ENCODE peak calls at places on chromosomes 2 and 18, in ten cellular contexts. B, V, Q, Z, J, O, T, A, C and D are unnamed samples.
A peak's percentile ranks its signal among the peaks of the same experiment; 100 is the strongest.

GRCh38 chr18:5895300-5895885 is at the start of gene TMEM200C:
- DNase-seq in A (peak; percentile 21), T (no peak), Z (no peak), O (no peak), Q (no peak), V (no peak), J (no peak), B (no peak), C (no peak), D (no peak)

GRCh38 chr2:149387411-149387810 is 57.0 kb downstream of the LYPD6 start:
- DNase-seq in O (no peak), A (no peak), C (peak; percentile 15), J (no peak), Z (no peak), T (no peak), B (no peak), V (no peak), Q (no peak), D (no peak)

GRCh38 chr2:16105178-16105663 is 164.9 kb downstream of the MYCN start:
- DNase-seq in V (no peak), C (no peak), J (no peak), A (no peak), O (no peak), T (no peak), Q (no peak), Z (no peak), B (no peak), D (no peak)

GRCh38 chr2:41990688-41991087 is 57.1 kb upstream of the PKDCC start:
- DNase-seq in O (no peak), C (peak; percentile 68), Q (no peak), V (no peak), A (no peak), B (no peak), J (no peak), Z (peak; percentile 76), T (no peak), D (no peak)

GRCh38 chr18:55287146-55287806 is 300.7 kb downstream of the TCF4 start:
- DNase-seq in V (no peak), C (no peak), B (no peak), J (no peak), Z (no peak), A (no peak), T (no peak), Q (no peak), O (no peak), D (no peak)

GRCh38 chr2:59900728-59901452 is 652.6 kb downstream of the BCL11A start:
- DNase-seq in A (no peak), B (no peak), C (no peak), Z (no peak), V (no peak), J (no peak), T (no peak), Q (no peak), O (no peak), D (no peak)

GRCh38 chr2:119550346-119550745 is 6.1 kb downstream of the CFAP221 start:
- DNase-seq in A (no peak), C (no peak), Z (no peak), O (no peak), J (no peak), B (no peak), T (no peak), Q (no peak), V (no peak), D (no peak)

GRCh38 chr2:99554238-99554637 is 64.4 kb upstream of the REV1 start:
- DNase-seq in Q (no peak), Z (no peak), T (no peak), A (no peak), O (no peak), V (no peak), J (no peak), C (no peak), B (no peak), D (no peak)

GRCh38 chr2:7983912-7984311 is 697.9 kb upstream of the ID2 start:
- DNase-seq in V (no peak), C (no peak), O (no peak), J (no peak), Z (no peak), B (no peak), Q (no peak), A (no peak), T (no peak), D (no peak)

GRCh38 chr2:51812138-51812866 is 780.4 kb upstream of the NRXN1 start:
- DNase-seq in Q (no peak), J (no peak), V (peak; percentile 10), Z (peak; percentile 53), C (peak; percentile 24), A (no peak), B (no peak), T (no peak), O (no peak), D (no peak)

GRCh38 chr2:96359310-96359709 is 23.7 kb downstream of the NCAPH start:
- DNase-seq in T (no peak), A (peak; percentile 23), O (no peak), J (no peak), V (no peak), C (no peak), B (no peak), Q (no peak), Z (no peak), D (peak; percentile 50)

GRCh38 chr2:172308253-172308935 is 119.0 kb upstream of the ITGA6 start:
- DNase-seq in B (no peak), Z (no peak), J (no peak), A (no peak), T (no peak), Q (no peak), O (no peak), V (no peak), C (no peak), D (no peak)

GRCh38 chr2:234091432-234091879 is 41.0 kb downstream of the SPP2 start:
- DNase-seq in Z (peak; percentile 70), Q (no peak), A (no peak), B (no peak), T (no peak), C (no peak), V (no peak), O (no peak), J (peak; percentile 37), D (peak; percentile 55)

GRCh38 chr2:129255610-129256313 is 723.7 kb upstream of the RAB6C start:
- DNase-seq in C (no peak), T (no peak), J (no peak), O (no peak), V (no peak), B (no peak), Z (no peak), A (no peak), Q (no peak), D (no peak)

GRCh38 chr2:129252781-129253460 is 726.5 kb upstream of the RAB6C start:
- DNase-seq in T (no peak), Q (no peak), Z (no peak), C (no peak), A (no peak), B (no peak), V (no peak), J (no peak), O (no peak), D (no peak)

GRCh38 chr2:129254718-129255117 is 724.7 kb upstream of the RAB6C start:
- DNase-seq in A (no peak), J (no peak), C (no peak), O (no peak), V (no peak), T (no peak), Q (no peak), Z (no peak), B (no peak), D (no peak)

GRCh38 chr2:129256642-129257041 is 722.8 kb upstream of the RAB6C start:
- DNase-seq in C (no peak), V (no peak), B (no peak), Q (no peak), O (no peak), A (no peak), Z (no peak), J (no peak), T (no peak), D (no peak)

GRCh38 chr2:129253461-129253812 is 726.0 kb upstream of the RAB6C start:
- DNase-seq in Z (no peak), C (no peak), O (no peak), B (no peak), J (no peak), V (no peak), Q (no peak), T (no peak), A (peak; percentile 32), D (no peak)
- TF ChIP-seq CTCF in Z (no peak), C (peak; percentile 25), O (peak; percentile 15), B (peak; percentile 5), J (no peak), V (no peak), Q (no peak), T (peak; percentile 59), A (peak; percentile 33), D (no peak)

GRCh38 chr2:105570757-105571156 is 171.9 kb upstream of the FHL2 start:
- DNase-seq in Q (no peak), B (no peak), O (no peak), T (no peak), J (no peak), A (no peak), Z (no peak), C (no peak), V (no peak), D (no peak)
- TF ChIP-seq CTCF in Q (no peak), B (no peak), O (no peak), T (no peak), J (no peak), A (no peak), Z (no peak), C (no peak), V (no peak), D (no peak)

DNA sequence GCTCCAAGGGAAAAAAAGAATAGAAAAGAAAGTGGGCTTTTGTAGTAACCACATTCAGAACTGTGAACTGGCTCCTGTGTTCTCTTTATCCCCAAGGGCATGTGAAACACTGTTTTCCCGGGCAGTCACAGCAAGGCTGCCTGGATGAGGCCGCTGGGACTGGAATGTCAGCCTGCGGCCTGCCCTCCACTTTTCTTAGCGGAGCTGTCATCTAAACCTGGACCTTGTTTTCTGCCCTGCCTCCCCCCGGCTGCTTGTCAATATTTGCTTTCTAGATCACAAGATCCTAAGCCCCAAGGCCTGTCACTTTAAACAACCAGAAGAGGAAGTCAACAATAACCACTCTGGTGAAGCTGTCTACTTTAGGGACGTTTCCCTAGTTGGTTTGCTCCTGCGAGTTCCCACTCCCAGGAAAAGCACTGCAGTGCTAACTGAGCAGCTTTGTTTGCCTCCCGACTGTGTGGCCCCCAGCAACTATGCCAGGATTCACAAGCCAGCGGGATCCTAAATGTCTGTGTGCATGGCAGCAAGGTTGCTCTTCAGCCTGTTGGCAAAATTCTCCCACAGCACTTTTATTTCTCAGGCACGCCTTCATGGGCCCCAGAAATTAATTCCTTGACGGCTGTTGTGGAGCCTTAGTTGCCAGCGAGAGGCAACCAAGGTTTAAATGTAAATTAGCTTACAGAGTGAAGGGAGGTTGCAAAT is 30.6 kb downstream of the SOWAHC start:
- DNase-seq in V (no peak), A (no peak), J (no peak), Z (peak; percentile 13), T (no peak), C (peak; percentile 21), O (peak; percentile 79), Q (no peak), B (no peak), D (peak; percentile 24)
- TF ChIP-seq CTCF in V (no peak), A (no peak), J (no peak), Z (no peak), T (no peak), C (no peak), O (no peak), Q (no peak), B (no peak), D (no peak)

GRCh38 chr18:2316082-2316481 is 255.2 kb downstream of the METTL4 start:
- DNase-seq in B (no peak), T (no peak), A (no peak), V (no peak), Z (no peak), O (no peak), Q (no peak), C (no peak), J (no peak), D (no peak)
- TF ChIP-seq CTCF in B (no peak), T (no peak), A (no peak), V (no peak), Z (no peak), O (no peak), Q (no peak), C (no peak), J (no peak), D (no peak)